ENCODE peak calls at places on chromosomes 1 and 21, in ten cellular contexts. Z is activated T-cell treated with anti-CD3 and anti-CD28 coated beads, Interleukin-2, amount 50 U/mL, for 4 hours; E is skeletal muscle cell; W is ovary; T is activated T-helper 1 cell treated with anti-CD3 and anti-CD28 coated beads, Interleukin-2, amount 50 U/mL, for 16 hours; N is uterus; Y is NCI-H1436 treated with DMSO at 0.1 percent for 48 hours; B is GM23338; H is DMS153; A is LNCaP clone FGC. I is an unnamed sample.
A peak's percentile ranks its signal among the peaks of the same experiment; 100 is the strongest.

GRCh38 chr1:156591432-156592157 is at the start of gene NAXE:
- DNase-seq in Z (peak; percentile 62), E (no peak), W (peak; percentile 82), T (peak; percentile 33), N (peak; percentile 55), Y (no peak), B (peak; percentile 94), H (peak; percentile 28), A (no peak), I (peak; percentile 73)

GRCh38 chr1:117585086-117585485 is 20.8 kb upstream of the TENT5C start:
- DNase-seq in Z (no peak), E (no peak), W (no peak), T (no peak), N (no peak), Y (no peak), B (no peak), H (no peak), A (no peak), I (no peak)

GRCh38 chr1:35288761-35289160 is 20.3 kb downstream of the ZMYM4 start:
- DNase-seq in Z (no peak), E (no peak), W (no peak), T (no peak), N (no peak), Y (no peak), B (no peak), H (peak; percentile 10), A (no peak), I (no peak)

GRCh38 chr1:62271932-62272728 is 47.1 kb downstream of the KANK4 start:
- DNase-seq in Z (no peak), E (no peak), W (no peak), T (peak; percentile 11), N (no peak), Y (no peak), B (peak; percentile 60), H (peak; percentile 87), A (no peak), I (no peak)

GRCh38 chr1:31937300-31938183 is 626 bp downstream of the PTP4A2 start:
- DNase-seq in Z (peak; percentile 76), E (no peak), W (peak; percentile 89), T (peak; percentile 67), N (peak; percentile 84), Y (no peak), B (peak; percentile 55), H (peak; percentile 52), A (no peak), I (peak; percentile 88)

GRCh38 chr1:85571181-85571540 is 9.4 kb upstream of the CCN1 start:
- DNase-seq in Z (no peak), E (no peak), W (no peak), T (no peak), N (no peak), Y (no peak), B (no peak), H (no peak), A (no peak), I (no peak)

GRCh38 chr1:10830961-10831669 is 34.7 kb upstream of the CASZ1 start:
- DNase-seq in Z (no peak), E (no peak), W (no peak), T (no peak), N (no peak), Y (no peak), B (no peak), H (no peak), A (no peak), I (no peak)

GRCh38 chr1:79791488-79792211 is 785.1 kb upstream of the ADGRL4 start:
- DNase-seq in Z (no peak), E (no peak), W (no peak), T (no peak), N (no peak), Y (no peak), B (no peak), H (no peak), A (no peak), I (no peak)

GRCh38 chr1:237042892-237043576 is 1.1 kb downstream of the RYR2 start:
- DNase-seq in Z (no peak), E (no peak), W (peak; percentile 42), T (no peak), N (no peak), Y (no peak), B (peak; percentile 60), H (no peak), A (no peak), I (no peak)

GRCh38 chr1:85581138-85581801 is 709 bp downstream of the CCN1 start:
- DNase-seq in Z (peak; percentile 12), E (peak; percentile 65), W (peak; percentile 81), T (no peak), N (peak; percentile 79), Y (no peak), B (peak; percentile 68), H (peak; percentile 20), A (no peak), I (peak; percentile 17)

GRCh38 chr1:104929280-104929679 is 1179.6 kb downstream of the AMY1C start:
- DNase-seq in Z (no peak), E (no peak), W (no peak), T (no peak), N (no peak), Y (no peak), B (no peak), H (no peak), A (no peak), I (no peak)

GRCh38 chr1:172940170-172940855 is 110.4 kb downstream of the TNFSF18 start:
- DNase-seq in Z (no peak), E (no peak), W (no peak), T (no peak), N (no peak), Y (no peak), B (no peak), H (no peak), A (no peak), I (no peak)

GRCh38 chr1:101338714-101339430 is 102.1 kb downstream of the S1PR1 start:
- DNase-seq in Z (no peak), E (no peak), W (no peak), T (no peak), N (no peak), Y (no peak), B (no peak), H (no peak), A (no peak), I (no peak)

GRCh38 chr1:60427194-60427593 is 353.6 kb upstream of the C1orf87 start:
- DNase-seq in Z (no peak), E (no peak), W (no peak), T (no peak), N (no peak), Y (no peak), B (no peak), H (no peak), A (no peak), I (no peak)

GRCh38 chr21:45080232-45080631 is 5.9 kb downstream of the ADARB1 start:
- DNase-seq in Z (no peak), E (no peak), W (no peak), T (no peak), N (peak; percentile 39), Y (no peak), B (no peak), H (no peak), A (no peak), I (no peak)

GRCh38 chr1:231807498-231807897 is 180.9 kb downstream of the DISC1 start:
- DNase-seq in Z (no peak), E (no peak), W (no peak), T (no peak), N (no peak), Y (no peak), B (no peak), H (no peak), A (peak; percentile 10), I (no peak)

GRCh38 chr1:57367945-57368344 is 55.9 kb downstream of the DAB1 start:
- DNase-seq in Z (no peak), E (no peak), W (no peak), T (no peak), N (no peak), Y (no peak), B (no peak), H (no peak), A (no peak), I (no peak)

GRCh38 chr1:211925016-211925415 is 94.5 kb upstream of the LPGAT1 start:
- DNase-seq in Z (no peak), E (no peak), W (no peak), T (no peak), N (no peak), Y (peak; percentile 68), B (peak; percentile 52), H (peak; percentile 91), A (no peak), I (no peak)

GRCh38 chr21:45972716-45973474 is 8.7 kb upstream of the COL6A1 start:
- DNase-seq in Z (no peak), E (peak; percentile 84), W (peak; percentile 96), T (no peak), N (peak; percentile 96), Y (no peak), B (peak; percentile 64), H (no peak), A (no peak), I (no peak)

GRCh38 chr21:44425307-44425894 is 29.9 kb upstream of the LRRC3 start:
- DNase-seq in Z (no peak), E (no peak), W (peak; percentile 25), T (no peak), N (no peak), Y (no peak), B (no peak), H (peak; percentile 79), A (peak; percentile 88), I (no peak)

GRCh38 chr1:183877321-183877720 is 72.4 kb downstream of the RGL1 start:
- DNase-seq in Z (no peak), E (no peak), W (peak; percentile 76), T (no peak), N (peak; percentile 74), Y (no peak), B (no peak), H (no peak), A (no peak), I (peak; percentile 78)

GRCh38 chr1:44464361-44464760 is 59.3 kb downstream of the RNF220 start:
- DNase-seq in Z (no peak), E (no peak), W (no peak), T (no peak), N (no peak), Y (no peak), B (no peak), H (no peak), A (no peak), I (no peak)

GRCh38 chr21:35792569-35792968 is 267.8 kb downstream of the SETD4 start:
- DNase-seq in Z (no peak), E (peak; percentile 17), W (no peak), T (no peak), N (no peak), Y (no peak), B (no peak), H (no peak), A (no peak), I (no peak)

GRCh38 chr1:234281826-234282489 is 91.3 kb upstream of the COA6 start:
- DNase-seq in Z (no peak), E (no peak), W (no peak), T (no peak), N (no peak), Y (no peak), B (no peak), H (no peak), A (no peak), I (peak; percentile 55)

GRCh38 chr1:76254165-76255043 is 179.9 kb downstream of the ST6GALNAC3 start:
- DNase-seq in Z (peak; percentile 15), E (no peak), W (no peak), T (no peak), N (peak; percentile 50), Y (no peak), B (no peak), H (peak; percentile 67), A (no peak), I (no peak)

GRCh38 chr1:241627453-241628329 is 12.5 kb downstream of the CHML start:
- DNase-seq in Z (peak; percentile 19), E (no peak), W (no peak), T (no peak), N (no peak), Y (peak; percentile 40), B (peak; percentile 79), H (peak; percentile 47), A (no peak), I (peak; percentile 39)

GRCh38 chr1:28139033-28139712 is 37.3 kb downstream of the PTAFR start:
- DNase-seq in Z (no peak), E (no peak), W (no peak), T (no peak), N (no peak), Y (no peak), B (no peak), H (no peak), A (no peak), I (no peak)

GRCh38 chr1:153550398-153550758 is 1.3 kb upstream of the S100A3 start:
- DNase-seq in Z (no peak), E (no peak), W (no peak), T (no peak), N (no peak), Y (no peak), B (no peak), H (no peak), A (no peak), I (no peak)